ENCODE peak calls at places on chromosomes 16 and 17, in eight cellular contexts. U, S, L, D, Y, X, P and E are unnamed samples.

GRCh38 chr17:45828171-45829133 is 16.2 kb upstream of the SPPL2C start:
- DNase-seq in X (no peak), Y (no peak), U (no peak), L (no peak), P (no peak), S (no peak), D (no peak), E (no peak)

GRCh38 chr17:4604111-4604644 is 19.8 kb downstream of the SMTNL2 start:
- DNase-seq in P (no peak), D (no peak), L (no peak), S (no peak), Y (no peak), X (peak), U (peak), E (peak)

GRCh38 chr17:35775583-35775982 is 14.9 kb downstream of the C17orf50 start:
- DNase-seq in P (no peak), D (no peak), U (no peak), X (no peak), L (no peak), Y (no peak), S (no peak), E (no peak)

GRCh38 chr17:57662021-57662420 is 83.1 kb downstream of the CCDC182 start:
- DNase-seq in D (no peak), X (peak), Y (no peak), L (no peak), S (no peak), U (peak), P (no peak), E (peak)

GRCh38 chr17:7716901-7717755 is at the start of gene DNAH2:
- DNase-seq in X (peak), P (peak), D (peak), S (no peak), L (peak), Y (peak), U (peak), E (peak)

GRCh38 chr17:32240745-32241144 is 24.9 kb upstream of the RHBDL3 start:
- DNase-seq in P (no peak), D (no peak), Y (no peak), L (no peak), X (no peak), S (no peak), U (no peak), E (no peak)

GRCh38 chr16:65318590-65319267 is 196.9 kb upstream of the CDH11 start:
- DNase-seq in Y (no peak), X (no peak), L (no peak), D (no peak), S (no peak), P (no peak), U (no peak), E (no peak)

GRCh38 chr16:55954906-55955305 is 79.7 kb upstream of the CES5A start:
- DNase-seq in X (no peak), D (no peak), U (no peak), Y (no peak), L (no peak), S (no peak), P (no peak), E (peak)

GRCh38 chr16:83420206-83420760 is 387.5 kb upstream of the HSBP1 start:
- DNase-seq in S (no peak), L (no peak), P (no peak), U (no peak), X (no peak), Y (no peak), D (no peak), E (no peak)

GRCh38 chr17:64028874-64029464 is 8.5 kb upstream of the ICAM2 start:
- DNase-seq in U (peak), X (peak), S (no peak), Y (peak), P (peak), D (peak), L (peak), E (peak)

GRCh38 chr17:63095879-63096278 is 129.8 kb downstream of the TANC2 start:
- DNase-seq in Y (no peak), D (no peak), P (no peak), L (no peak), X (no peak), S (no peak), U (no peak), E (no peak)

GRCh38 chr17:59804910-59805381 is 87.8 kb downstream of the TUBD1 start:
- DNase-seq in S (no peak), D (no peak), P (no peak), X (no peak), Y (no peak), U (no peak), L (no peak), E (no peak)

GRCh38 chr16:67111951-67112444 is 2.3 kb downstream of the PHAF1 start:
- DNase-seq in D (no peak), L (no peak), P (no peak), U (no peak), S (no peak), Y (no peak), X (no peak), E (no peak)